ENCODE peak calls at places on chromosomes 13 and 19, in nine cellular contexts. B, M, O, J, D, C, E, L and K are unnamed samples.

GRCh38 chr13:97249093-97249787 is 27.1 kb downstream of the MBNL2 start:
- DNase-seq in B (no peak), M (no peak), O (no peak), J (no peak), D (no peak), C (no peak), E (no peak), L (no peak), K (no peak)

GRCh38 chr19:38564981-38565685 is 52.6 kb downstream of the MAP4K1 start:
- DNase-seq in B (no peak), M (peak; percentile 6), O (no peak), J (no peak), D (no peak), C (peak; percentile 4), E (peak; percentile 54), L (no peak), K (no peak)

GRCh38 chr19:48739400-48739825 is 997 bp downstream of the RASIP1 start:
- DNase-seq in B (no peak), M (no peak), O (no peak), J (no peak), D (no peak), C (no peak), E (peak; percentile 74), L (no peak), K (no peak)

GRCh38 chr13:113216165-113217056 is 7.0 kb downstream of the CUL4A start:
- DNase-seq in B (peak; percentile 69), M (peak; percentile 84), O (no peak), J (no peak), D (no peak), C (no peak), E (peak; percentile 78), L (no peak), K (no peak)

GRCh38 chr13:93293716-93294115 is 67.1 kb downstream of the GPC6 start:
- DNase-seq in B (no peak), M (no peak), O (no peak), J (no peak), D (no peak), C (no peak), E (no peak), L (no peak), K (no peak)

GRCh38 chr13:51147732-51148131 is 36.7 kb upstream of the C13orf42 start:
- DNase-seq in B (no peak), M (no peak), O (no peak), J (no peak), D (no peak), C (no peak), E (no peak), L (no peak), K (no peak)

GRCh38 chr19:13363235-13363634 is 143.0 kb downstream of the CACNA1A start:
- DNase-seq in B (no peak), M (no peak), O (no peak), J (no peak), D (no peak), C (no peak), E (no peak), L (no peak), K (no peak)

GRCh38 chr13:112740502-112741131 is 50.8 kb downstream of the ATP11A start:
- DNase-seq in B (no peak), M (peak; percentile 56), O (no peak), J (no peak), D (no peak), C (no peak), E (no peak), L (no peak), K (no peak)

GRCh38 chr13:45490068-45490467 is 25.3 kb downstream of the COG3 start:
- DNase-seq in B (no peak), M (no peak), O (no peak), J (no peak), D (no peak), C (no peak), E (peak; percentile 38), L (no peak), K (no peak)

GRCh38 chr13:43058318-43058674 is 34.9 kb downstream of the DNAJC15 start:
- DNase-seq in B (peak; percentile 93), M (peak; percentile 69), O (no peak), J (no peak), D (no peak), C (no peak), E (no peak), L (peak; percentile 32), K (no peak)

GRCh38 chr19:30394481-30395151 is 22.4 kb downstream of the ZNF536 start:
- DNase-seq in B (no peak), M (no peak), O (no peak), J (no peak), D (no peak), C (no peak), E (no peak), L (no peak), K (no peak)

GRCh38 chr13:26895808-26896466 is 135.4 kb upstream of the GPR12 start:
- DNase-seq in B (no peak), M (no peak), O (no peak), J (no peak), D (no peak), C (no peak), E (no peak), L (no peak), K (no peak)

GRCh38 chr19:19402656-19403372 is 2.7 kb upstream of the GATAD2A start:
- DNase-seq in B (peak; percentile 19), M (no peak), O (no peak), J (no peak), D (no peak), C (no peak), E (no peak), L (no peak), K (no peak)

GRCh38 chr19:35495107-35496064 is 5.1 kb upstream of the KRTDAP start:
- DNase-seq in B (peak; percentile 52), M (peak; percentile 45), O (peak; percentile 53), J (peak; percentile 91), D (peak; percentile 68), C (peak; percentile 47), E (peak; percentile 95), L (no peak), K (peak; percentile 18)

GRCh38 chr13:46778879-46779278 is 18.1 kb downstream of the ESD start:
- DNase-seq in B (no peak), M (peak; percentile 79), O (no peak), J (no peak), D (no peak), C (no peak), E (no peak), L (no peak), K (no peak)

GRCh38 chr19:21603431-21604153 is 98.2 kb downstream of the ZNF429 start:
- DNase-seq in B (peak; percentile 8), M (peak; percentile 1), O (no peak), J (no peak), D (no peak), C (no peak), E (no peak), L (no peak), K (no peak)

GRCh38 chr19:1079566-1080111 is 12.7 kb downstream of the ARHGAP45 start:
- DNase-seq in B (no peak), M (no peak), O (no peak), J (no peak), D (no peak), C (no peak), E (peak; percentile 79), L (no peak), K (no peak)

GRCh38 chr13:96053003-96053703 is at the start of gene UGGT2:
- DNase-seq in B (peak; percentile 84), M (peak; percentile 93), O (no peak), J (peak; percentile 92), D (peak; percentile 93), C (no peak), E (peak; percentile 93), L (peak; percentile 76), K (peak; percentile 71)

GRCh38 chr13:48660356-48661076 is 6.8 kb downstream of the CYSLTR2 start:
- DNase-seq in B (no peak), M (no peak), O (no peak), J (no peak), D (no peak), C (no peak), E (no peak), L (no peak), K (no peak)

GRCh38 chr19:55014714-55015113 is 23.4 kb downstream of the GP6 start:
- DNase-seq in B (no peak), M (no peak), O (no peak), J (no peak), D (no peak), C (no peak), E (no peak), L (no peak), K (no peak)

GRCh38 chr19:28633223-28634030 is 579.5 kb downstream of the UQCRFS1 start:
- DNase-seq in B (peak; percentile 30), M (peak; percentile 49), O (no peak), J (peak; percentile 20), D (peak; percentile 80), C (peak; percentile 27), E (peak; percentile 78), L (no peak), K (peak; percentile 25)

GRCh38 chr13:99160415-99160814 is 40.2 kb upstream of the UBAC2 start:
- DNase-seq in B (no peak), M (no peak), O (no peak), J (no peak), D (no peak), C (no peak), E (no peak), L (no peak), K (no peak)

GRCh38 chr19:31969955-31970545 is 375.4 kb upstream of the ZNF507 start:
- DNase-seq in B (no peak), M (no peak), O (no peak), J (no peak), D (no peak), C (no peak), E (no peak), L (no peak), K (no peak)

GRCh38 chr13:112859817-112860190 is 109.2 kb upstream of the MCF2L start:
- DNase-seq in B (peak; percentile 22), M (peak; percentile 50), O (no peak), J (no peak), D (no peak), C (no peak), E (no peak), L (no peak), K (no peak)

GRCh38 chr19:9883231-9883758 is 48.2 kb downstream of the PIN1 start:
- DNase-seq in B (peak; percentile 68), M (no peak), O (no peak), J (no peak), D (no peak), C (no peak), E (peak; percentile 65), L (no peak), K (no peak)

GRCh38 chr13:31038834-31039552 is 106.5 kb downstream of the TEX26 start:
- DNase-seq in B (peak; percentile 44), M (peak; percentile 96), O (no peak), J (peak; percentile 37), D (no peak), C (no peak), E (no peak), L (no peak), K (peak; percentile 17)

GRCh38 chr19:42693760-42694350 is 46.4 kb downstream of the PSG3 start:
- DNase-seq in B (peak; percentile 39), M (peak; percentile 33), O (no peak), J (peak; percentile 17), D (peak; percentile 57), C (no peak), E (peak; percentile 25), L (no peak), K (no peak)

GRCh38 chr19:45291834-45292233 is 30.8 kb downstream of the CKM start:
- DNase-seq in B (no peak), M (no peak), O (no peak), J (no peak), D (no peak), C (no peak), E (no peak), L (no peak), K (no peak)

GRCh38 chr13:34155931-34156607 is 338.1 kb downstream of the RFC3 start:
- DNase-seq in B (peak; percentile 77), M (peak; percentile 83), O (no peak), J (no peak), D (no peak), C (no peak), E (no peak), L (no peak), K (no peak)

GRCh38 chr19:48513289-48514122 is 1.9 kb upstream of the LMTK3 start:
- DNase-seq in B (peak; percentile 62), M (peak; percentile 61), O (peak; percentile 47), J (peak; percentile 84), D (peak; percentile 67), C (peak; percentile 50), E (peak; percentile 93), L (no peak), K (peak; percentile 61)